ENCODE peak calls at places on chromosomes 5 and 9, in seven cellular contexts. One of them, this sample, is unnamed.

GRCh38 chr5:127885176-127885575 is 182.0 kb downstream of the CCDC192 start:
- DNase-seq in cardiac muscle cell: no peak
- DNase-seq in A172: no peak
- DNase-seq in sciatic nerve: no peak
- DNase-seq in astrocyte of the spinal cord: no peak
- DNase-seq in omental fat pad: no peak
- DNase-seq in dermis microvascular lymphatic vessel endothelial cell: no peak
- DNase-seq in this sample: no peak

GRCh38 chr9:78605029-78605930 is 308.4 kb downstream of the PSAT1 start:
- DNase-seq in dermis microvascular lymphatic vessel endothelial cell: no peak
- DNase-seq in sciatic nerve: no peak
- DNase-seq in astrocyte of the spinal cord: no peak
- DNase-seq in omental fat pad: no peak
- DNase-seq in cardiac muscle cell: peak
- DNase-seq in A172: no peak
- DNase-seq in this sample: no peak

GRCh38 chr5:159951387-159951786 is 35.1 kb downstream of the ADRA1B start:
- DNase-seq in sciatic nerve: no peak
- DNase-seq in astrocyte of the spinal cord: peak
- DNase-seq in cardiac muscle cell: no peak
- DNase-seq in dermis microvascular lymphatic vessel endothelial cell: no peak
- DNase-seq in omental fat pad: no peak
- DNase-seq in A172: no peak
- DNase-seq in this sample: no peak

GRCh38 chr5:139882961-139883539 is 87.4 kb downstream of the PSD2 start:
- DNase-seq in A172: no peak
- DNase-seq in astrocyte of the spinal cord: no peak
- DNase-seq in omental fat pad: no peak
- DNase-seq in sciatic nerve: no peak
- DNase-seq in dermis microvascular lymphatic vessel endothelial cell: no peak
- DNase-seq in cardiac muscle cell: no peak
- DNase-seq in this sample: no peak

GRCh38 chr5:34517249-34517648 is 138.9 kb upstream of the RAI14 start:
- DNase-seq in dermis microvascular lymphatic vessel endothelial cell: no peak
- DNase-seq in sciatic nerve: no peak
- DNase-seq in cardiac muscle cell: no peak
- DNase-seq in omental fat pad: no peak
- DNase-seq in A172: no peak
- DNase-seq in astrocyte of the spinal cord: peak
- DNase-seq in this sample: no peak

GRCh38 chr5:157564149-157564711 is 11.3 kb downstream of the ADAM19 start:
- DNase-seq in cardiac muscle cell: peak
- DNase-seq in astrocyte of the spinal cord: no peak
- DNase-seq in dermis microvascular lymphatic vessel endothelial cell: no peak
- DNase-seq in omental fat pad: no peak
- DNase-seq in sciatic nerve: no peak
- DNase-seq in A172: peak
- DNase-seq in this sample: peak

GRCh38 chr5:3594514-3595101 is 1.0 kb upstream of the IRX1 start:
- DNase-seq in dermis microvascular lymphatic vessel endothelial cell: no peak
- DNase-seq in A172: no peak
- DNase-seq in omental fat pad: no peak
- DNase-seq in cardiac muscle cell: peak
- DNase-seq in astrocyte of the spinal cord: peak
- DNase-seq in sciatic nerve: no peak
- DNase-seq in this sample: no peak

GRCh38 chr9:74960548-74960947 is 7.8 kb upstream of the C9orf40 start:
- DNase-seq in sciatic nerve: no peak
- DNase-seq in omental fat pad: no peak
- DNase-seq in dermis microvascular lymphatic vessel endothelial cell: no peak
- DNase-seq in cardiac muscle cell: no peak
- DNase-seq in A172: peak
- DNase-seq in astrocyte of the spinal cord: peak
- DNase-seq in this sample: no peak

GRCh38 chr9:135110416-135110815 is 22.9 kb downstream of the OLFM1 start:
- DNase-seq in sciatic nerve: no peak
- DNase-seq in omental fat pad: no peak
- DNase-seq in astrocyte of the spinal cord: no peak
- DNase-seq in cardiac muscle cell: no peak
- DNase-seq in A172: no peak
- DNase-seq in dermis microvascular lymphatic vessel endothelial cell: no peak
- DNase-seq in this sample: no peak